ENCODE peak calls at places on chromosomes 4 and X, in nine cellular contexts. F is heart left ventricle; Q is coronary artery; M is smooth muscle cell of the brain vasculature; J is NCI-H1105 treated with DMSO at 0.1 percent for 48 hours; Y is kidney; Z is activated T-helper 2 cell treated with anti-CD3 and anti-CD28 coated beads, Interferon-gamma antibody, Interleukin-2, Interleukin-4, amounts not matched to agents 10 μg/mL and 5 μg/mL and 100 μg/mL, durations not matched to agents 14 hours and 24 hours and 36 hours; S is cardiac fibroblast; N is GM03348. R is an unnamed sample.

GRCh38 chr4:137363496-137363895 is 168.8 kb downstream of the PCDH18 start:
- DNase-seq in F (no peak), Q (no peak), M (no peak), J (no peak), Y (no peak), Z (no peak), S (peak; percentile 50), N (no peak), R (no peak)

GRCh38 chrX:112521658-112522057 is 158.1 kb downstream of the LHFPL1 start:
- DNase-seq in F (no peak), Q (no peak), M (no peak), J (peak; percentile 32), Y (no peak), Z (no peak), S (no peak), N (no peak), R (no peak)

GRCh38 chrX:40552768-40553167 is 28.0 kb upstream of the ATP6AP2 start:
- DNase-seq in F (no peak), Q (no peak), M (no peak), J (no peak), Y (no peak), Z (no peak), S (peak; percentile 8), N (peak; percentile 13), R (peak; percentile 72)

GRCh38 chr4:39576268-39576667 is 49.0 kb upstream of the UGDH start:
- DNase-seq in F (no peak), Q (no peak), M (no peak), J (no peak), Y (no peak), Z (no peak), S (peak; percentile 18), N (no peak), R (no peak)

GRCh38 chr4:5220028-5220427 is 168.7 kb downstream of the STK32B start:
- DNase-seq in F (no peak), Q (no peak), M (no peak), J (no peak), Y (no peak), Z (no peak), S (peak; percentile 3), N (no peak), R (peak; percentile 11)

GRCh38 chrX:107823456-107823855 is 2.2 kb upstream of the MID2 start:
- DNase-seq in F (no peak), Q (no peak), M (no peak), J (no peak), Y (no peak), Z (no peak), S (peak; percentile 87), N (peak; percentile 65), R (no peak)

GRCh38 chr4:180541678-180542077 is 1701.5 kb upstream of the TENM3 start:
- DNase-seq in F (no peak), Q (no peak), M (no peak), J (no peak), Y (no peak), Z (no peak), S (no peak), N (no peak), R (no peak)

GRCh38 chr4:111070390-111070789 is 447.5 kb upstream of the PITX2 start:
- DNase-seq in F (no peak), Q (no peak), M (no peak), J (no peak), Y (no peak), Z (no peak), S (no peak), N (peak; percentile 24), R (no peak)

GRCh38 chrX:13059269-13059668 is 14.8 kb upstream of the FAM9C start:
- DNase-seq in F (no peak), Q (no peak), M (no peak), J (no peak), Y (no peak), Z (no peak), S (no peak), N (no peak), R (no peak)

GRCh38 chr4:123452585-123452984 is 56.0 kb downstream of the SPRY1 start:
- DNase-seq in F (peak; percentile 46), Q (no peak), M (no peak), J (peak; percentile 34), Y (no peak), Z (no peak), S (peak; percentile 87), N (peak; percentile 51), R (peak; percentile 2)

GRCh38 chrX:152915541-152916241 is 17.8 kb downstream of the ZNF185 start:
- DNase-seq in F (no peak), Q (no peak), M (peak; percentile 83), J (no peak), Y (no peak), Z (no peak), S (peak; percentile 48), N (peak; percentile 40), R (peak; percentile 69)

GRCh38 chr4:43776371-43776770 is 672.2 kb downstream of the KCTD8 start:
- DNase-seq in F (no peak), Q (no peak), M (no peak), J (peak; percentile 5), Y (no peak), Z (no peak), S (peak; percentile 21), N (no peak), R (peak; percentile 1)

GRCh38 chrX:129965166-129965565 is 17.3 kb upstream of the BCORL1 start:
- DNase-seq in F (no peak), Q (no peak), M (no peak), J (no peak), Y (no peak), Z (no peak), S (no peak), N (no peak), R (no peak)

GRCh38 chrX:78024349-78025108 is 55.1 kb upstream of the PGAM4 start:
- DNase-seq in F (no peak), Q (no peak), M (no peak), J (peak; percentile 12), Y (no peak), Z (no peak), S (peak; percentile 56), N (peak; percentile 3), R (peak; percentile 65)

GRCh38 chrX:154368630-154369452 is 5.6 kb downstream of the FLNA start:
- DNase-seq in F (peak; percentile 82), Q (peak; percentile 89), M (peak; percentile 61), J (peak; percentile 55), Y (peak; percentile 95), Z (peak; percentile 83), S (peak; percentile 96), N (peak; percentile 80), R (peak; percentile 35)

GRCh38 chrX:21745756-21746155 is 12.2 kb downstream of the SMPX start:
- DNase-seq in F (peak; percentile 26), Q (no peak), M (no peak), J (peak; percentile 2), Y (no peak), Z (peak; percentile 9), S (peak; percentile 50), N (peak; percentile 9), R (peak; percentile 48)

GRCh38 chr4:26893491-26893890 is 32.9 kb downstream of the STIM2 start:
- DNase-seq in F (no peak), Q (no peak), M (no peak), J (no peak), Y (no peak), Z (no peak), S (no peak), N (no peak), R (no peak)

GRCh38 chr4:145481164-145481941 is at the start of gene SMAD1:
- DNase-seq in F (peak; percentile 92), Q (peak; percentile 90), M (peak; percentile 45), J (peak; percentile 63), Y (peak; percentile 95), Z (peak; percentile 28), S (peak; percentile 85), N (peak; percentile 93), R (peak; percentile 83)

GRCh38 chrX:82556588-82556987 is 951.5 kb upstream of the POU3F4 start:
- DNase-seq in F (no peak), Q (no peak), M (no peak), J (no peak), Y (no peak), Z (no peak), S (no peak), N (no peak), R (no peak)

GRCh38 chrX:52867610-52868348 is at the start of gene XAGE3:
- DNase-seq in F (no peak), Q (no peak), M (no peak), J (no peak), Y (no peak), Z (no peak), S (no peak), N (no peak), R (no peak)

GRCh38 chr4:83629945-83630684 is 94.2 kb downstream of the GPAT3 start:
- DNase-seq in F (peak; percentile 40), Q (no peak), M (no peak), J (no peak), Y (no peak), Z (no peak), S (peak; percentile 58), N (peak; percentile 44), R (no peak)